ENCODE peak calls at places on chromosomes 12 and 14, in four cellular contexts. One of them, this sample, is unnamed.

GRCh38 chr12:79874665-79875064 is 60.2 kb downstream of the PPP1R12A start:
- DNase-seq in kidney epithelial cell: no peak
- DNase-seq in GM23338: peak
- DNase-seq in GM13977: no peak
- DNase-seq in this sample: no peak

GRCh38 chr12:31590730-31591307 is at the start of gene DENND5B:
- DNase-seq in GM13977: peak
- DNase-seq in GM23338: peak
- DNase-seq in kidney epithelial cell: no peak
- DNase-seq in this sample: peak

GRCh38 chr14:101499513-101499912 is 61.8 kb upstream of the DIO3 start:
- DNase-seq in kidney epithelial cell: no peak
- DNase-seq in GM23338: no peak
- DNase-seq in GM13977: no peak
- DNase-seq in this sample: no peak

GRCh38 chr12:47534695-47535094 is 171.1 kb downstream of the RPAP3 start:
- DNase-seq in GM23338: no peak
- DNase-seq in kidney epithelial cell: no peak
- DNase-seq in GM13977: no peak
- DNase-seq in this sample: no peak

GRCh38 chr14:77184396-77185092 is 2.9 kb downstream of the TMEM63C start:
- DNase-seq in GM23338: no peak
- DNase-seq in GM13977: no peak
- DNase-seq in kidney epithelial cell: no peak
- DNase-seq in this sample: peak

GRCh38 chr12:87760943-87761342 is 268.3 kb downstream of the C12orf50 start:
- DNase-seq in kidney epithelial cell: no peak
- DNase-seq in GM13977: no peak
- DNase-seq in GM23338: no peak
- DNase-seq in this sample: no peak

GRCh38 chr12:16100206-16100605 is 177.3 kb downstream of the SLC15A5 start:
- DNase-seq in kidney epithelial cell: no peak
- DNase-seq in GM13977: no peak
- DNase-seq in GM23338: no peak
- DNase-seq in this sample: no peak

GRCh38 chr12:118055865-118056773 is 4.9 kb downstream of the WSB2 start:
- DNase-seq in GM23338: no peak
- DNase-seq in GM13977: no peak
- DNase-seq in kidney epithelial cell: no peak
- DNase-seq in this sample: no peak

GRCh38 chr14:68464716-68465115 is 328.2 kb downstream of the ZFP36L1 start:
- DNase-seq in GM23338: no peak
- DNase-seq in kidney epithelial cell: no peak
- DNase-seq in GM13977: no peak
- DNase-seq in this sample: no peak

DNA sequence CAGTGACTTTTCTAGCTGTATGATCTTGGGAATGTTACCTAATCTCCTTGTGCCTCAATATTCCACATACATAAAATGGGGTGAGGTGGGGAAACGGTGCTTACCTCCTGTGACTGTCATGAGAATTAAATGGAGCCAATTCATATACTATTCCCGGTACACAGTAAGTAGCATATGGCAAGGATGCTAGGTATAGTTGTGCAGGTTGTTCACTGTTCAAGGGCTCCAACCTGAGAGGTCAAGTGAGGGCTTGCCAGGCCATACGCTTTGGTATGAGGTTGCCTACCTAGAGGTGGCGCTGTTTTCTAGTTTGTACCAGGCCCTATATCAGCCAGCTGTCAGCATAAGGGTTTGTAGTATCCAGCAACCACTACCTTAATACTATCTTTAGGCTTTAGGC is 3.6 kb upstream of the BATF start:
- DNase-seq in kidney epithelial cell: no peak
- DNase-seq in GM23338: peak
- DNase-seq in GM13977: peak
- DNase-seq in this sample: peak
- TF ChIP-seq CTCF in kidney epithelial cell: peak
- TF ChIP-seq CTCF in GM23338: peak
- TF ChIP-seq CTCF in GM13977: peak
- TF ChIP-seq CTCF in this sample: peak

DNA sequence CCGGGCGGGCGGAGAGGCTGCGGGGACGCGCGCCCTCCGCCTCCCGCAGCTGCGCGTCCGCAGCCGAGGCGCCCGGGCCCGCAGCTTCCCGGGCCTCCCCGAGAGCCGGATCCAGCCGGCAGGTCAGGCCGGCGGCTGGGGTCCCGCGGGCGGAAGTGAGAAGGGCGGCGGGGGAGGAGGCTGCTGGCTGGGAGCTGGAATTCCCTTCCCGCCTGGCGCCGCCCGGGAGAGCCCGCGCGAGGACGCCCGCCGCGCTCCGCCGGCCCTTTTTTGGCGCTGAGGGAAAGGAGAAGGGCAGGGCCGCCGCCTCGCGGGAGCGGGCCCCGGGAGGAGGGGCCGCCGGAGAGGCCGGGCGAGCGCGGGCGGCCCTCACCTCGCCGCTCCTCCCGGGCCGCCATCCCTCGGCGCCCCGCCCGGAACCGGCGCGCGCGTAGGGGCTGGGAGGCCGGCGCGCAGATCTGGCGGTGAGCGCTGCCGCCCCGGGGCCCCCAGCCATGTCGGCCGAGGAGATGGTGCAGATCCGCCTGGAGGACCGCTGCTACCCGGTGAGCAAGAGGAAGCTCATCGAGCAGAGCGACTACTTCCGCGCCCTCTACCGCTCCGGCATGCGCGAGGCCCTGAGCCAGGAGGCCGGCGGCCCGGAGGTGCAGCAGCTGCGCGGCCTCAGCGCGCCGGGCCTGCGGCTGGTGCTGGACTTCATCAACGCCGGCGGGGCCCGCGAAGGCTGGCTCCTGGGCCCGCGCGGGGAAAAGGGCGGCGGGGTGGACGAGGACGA is at the start of the genes KLHL42 and MANSC4:
- DNase-seq in GM13977: peak
- DNase-seq in kidney epithelial cell: no peak
- DNase-seq in GM23338: peak
- DNase-seq in this sample: peak
- TF ChIP-seq CTCF in GM13977: no peak
- TF ChIP-seq CTCF in kidney epithelial cell: no peak
- TF ChIP-seq CTCF in GM23338: no peak
- TF ChIP-seq CTCF in this sample: no peak

DNA sequence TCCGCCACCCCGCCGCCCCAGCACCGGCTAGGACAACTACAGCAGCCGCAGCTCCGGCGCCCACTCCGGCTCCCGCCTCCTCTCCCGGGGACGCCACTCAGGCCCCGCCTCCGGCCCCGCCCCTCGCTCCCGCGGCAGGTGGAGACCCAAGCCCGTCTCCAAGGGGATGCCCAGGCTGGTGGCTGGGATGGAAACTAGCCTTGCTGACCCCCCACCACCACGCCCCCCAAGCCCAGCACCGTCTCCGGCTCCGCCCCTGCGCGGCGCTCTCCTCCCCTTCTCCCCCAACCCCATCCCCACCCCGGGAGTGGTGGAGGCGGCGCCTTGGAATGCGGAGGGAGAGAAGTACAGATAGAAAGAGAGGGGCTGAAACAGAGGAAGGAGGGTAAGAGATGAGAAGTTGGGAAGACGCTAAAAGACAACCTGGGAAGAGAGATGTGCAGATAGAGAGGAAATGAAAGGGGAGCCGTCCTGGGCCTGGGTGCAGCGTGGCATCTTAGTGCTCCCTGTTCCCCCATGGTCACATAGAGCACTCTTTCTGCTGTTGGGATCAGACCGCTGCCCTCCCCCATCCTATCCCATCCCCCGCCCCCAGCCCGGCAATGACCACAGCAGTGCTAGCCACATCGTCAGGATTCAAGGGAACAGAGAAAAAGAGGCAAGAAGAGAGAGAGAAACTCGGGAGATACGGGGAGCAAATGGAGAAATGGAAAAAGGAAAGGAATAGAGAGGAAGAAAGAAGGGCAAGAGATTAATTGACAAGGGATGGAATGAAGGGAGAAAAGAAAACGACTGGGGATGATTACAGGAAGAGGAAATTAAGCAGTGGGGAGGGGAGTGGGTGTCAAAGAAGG is at the start of gene ITGA7:
- DNase-seq in GM13977: peak
- DNase-seq in GM23338: peak
- DNase-seq in kidney epithelial cell: no peak
- DNase-seq in this sample: peak
- TF ChIP-seq CTCF in GM13977: no peak
- TF ChIP-seq CTCF in GM23338: no peak
- TF ChIP-seq CTCF in kidney epithelial cell: no peak
- TF ChIP-seq CTCF in this sample: no peak

GRCh38 chr12:12786716-12787601 is 1.5 kb downstream of the APOLD1 start:
- DNase-seq in GM13977: peak
- DNase-seq in GM23338: peak
- DNase-seq in kidney epithelial cell: peak
- DNase-seq in this sample: peak
- TF ChIP-seq CTCF in GM13977: no peak
- TF ChIP-seq CTCF in GM23338: no peak
- TF ChIP-seq CTCF in kidney epithelial cell: no peak
- TF ChIP-seq CTCF in this sample: no peak

DNA sequence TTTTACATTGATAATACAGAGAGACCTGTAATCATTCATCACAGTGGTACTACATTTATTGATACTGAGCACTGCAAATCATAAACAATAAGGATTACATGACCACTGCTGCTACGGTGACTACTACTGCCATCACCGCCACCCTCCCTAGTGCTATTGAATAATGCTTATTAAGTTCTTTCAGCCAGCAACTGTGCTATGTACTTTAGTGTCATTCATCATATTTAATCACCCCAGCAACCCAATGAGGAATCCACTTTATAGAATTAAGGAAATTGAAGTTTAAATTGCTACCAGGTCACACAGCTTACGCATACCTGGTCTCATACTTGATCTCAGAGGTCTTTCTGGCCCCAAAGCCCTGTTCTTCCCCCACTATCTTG is 112.2 kb downstream of the HMGA2 start:
- DNase-seq in GM13977: no peak
- DNase-seq in kidney epithelial cell: no peak
- DNase-seq in GM23338: no peak
- DNase-seq in this sample: no peak
- TF ChIP-seq CTCF in GM13977: no peak
- TF ChIP-seq CTCF in kidney epithelial cell: no peak
- TF ChIP-seq CTCF in GM23338: no peak
- TF ChIP-seq CTCF in this sample: no peak

DNA sequence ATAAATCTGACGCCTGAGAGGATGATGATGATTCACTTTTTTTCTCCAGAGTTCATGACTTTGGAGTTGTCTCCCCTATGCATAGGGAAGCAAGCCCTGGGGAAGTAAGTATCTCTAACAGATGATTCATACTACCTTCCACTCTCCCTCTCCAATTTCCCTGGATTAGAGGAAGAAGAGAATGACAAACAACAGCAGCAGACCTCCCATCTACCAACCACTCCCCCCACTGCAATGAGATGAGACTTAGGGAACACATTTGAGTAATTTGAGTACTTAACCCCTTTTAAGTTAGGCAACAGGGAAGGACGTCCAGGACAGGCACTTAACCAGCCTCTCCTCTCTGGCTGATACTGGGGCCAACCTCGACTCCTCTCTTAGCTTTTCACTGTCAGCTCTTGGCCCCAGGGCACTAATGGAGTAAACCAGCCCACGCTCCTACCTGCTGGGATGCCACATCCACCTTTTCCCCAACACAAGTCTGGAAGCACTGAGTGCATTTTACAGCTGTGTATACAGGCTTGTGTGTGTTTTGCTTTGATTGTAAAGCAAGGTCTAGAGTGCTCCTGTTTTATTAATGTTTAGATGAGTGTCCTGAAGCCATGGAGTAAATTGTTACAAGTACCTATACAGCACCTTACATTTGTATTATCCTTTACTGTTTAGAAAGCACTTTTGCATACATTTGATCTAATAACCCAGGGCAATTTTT is 180.7 kb downstream of the PHLDA1 start:
- DNase-seq in GM23338: no peak
- DNase-seq in GM13977: no peak
- DNase-seq in kidney epithelial cell: no peak
- DNase-seq in this sample: no peak
- TF ChIP-seq CTCF in GM23338: no peak
- TF ChIP-seq CTCF in GM13977: no peak
- TF ChIP-seq CTCF in kidney epithelial cell: no peak
- TF ChIP-seq CTCF in this sample: no peak